ENCODE peak calls at places on chromosome 1, in five cellular contexts. Z is A673, T is heart right ventricle, W is cardiac fibroblast, G is nephron progenitor cell. J is an unnamed sample.

GRCh38 chr1:19903621-19904020 is 19.8 kb downstream of the PLA2G2E start:
- DNase-seq in Z (no peak), T (no peak), W (no peak), G (no peak), J (no peak)

GRCh38 chr1:63004868-63005267 is 220.9 kb downstream of the ATG4C start:
- DNase-seq in Z (peak), T (no peak), W (peak), G (no peak), J (no peak)

GRCh38 chr1:54945393-54945936 is 35.0 kb upstream of the TMEM61 start:
- DNase-seq in Z (no peak), T (no peak), W (no peak), G (no peak), J (no peak)

GRCh38 chr1:34460193-34460592 is 283.5 kb downstream of the C1orf94 start:
- DNase-seq in Z (peak), T (no peak), W (peak), G (peak), J (no peak)

GRCh38 chr1:5877683-5878530 is 114.3 kb downstream of the NPHP4 start:
- DNase-seq in Z (no peak), T (no peak), W (no peak), G (no peak), J (no peak)

GRCh38 chr1:153548722-153549695 is at the start of gene S100A3:
- DNase-seq in Z (peak), T (peak), W (peak), G (no peak), J (no peak)

GRCh38 chr1:50829010-50829958 is 130.8 kb downstream of the FAF1 start:
- DNase-seq in Z (no peak), T (no peak), W (no peak), G (no peak), J (no peak)

GRCh38 chr1:52153898-52154297 is 12.0 kb downstream of the ZFYVE9 start:
- DNase-seq in Z (peak), T (no peak), W (no peak), G (no peak), J (no peak)

GRCh38 chr1:115166531-115167091 is 77.3 kb upstream of the TSPAN2 start:
- DNase-seq in Z (peak), T (no peak), W (peak), G (no peak), J (no peak)

GRCh38 chr1:29172415-29172814 is 9.3 kb downstream of the SRSF4 start:
- DNase-seq in Z (no peak), T (no peak), W (no peak), G (no peak), J (no peak)

DNA sequence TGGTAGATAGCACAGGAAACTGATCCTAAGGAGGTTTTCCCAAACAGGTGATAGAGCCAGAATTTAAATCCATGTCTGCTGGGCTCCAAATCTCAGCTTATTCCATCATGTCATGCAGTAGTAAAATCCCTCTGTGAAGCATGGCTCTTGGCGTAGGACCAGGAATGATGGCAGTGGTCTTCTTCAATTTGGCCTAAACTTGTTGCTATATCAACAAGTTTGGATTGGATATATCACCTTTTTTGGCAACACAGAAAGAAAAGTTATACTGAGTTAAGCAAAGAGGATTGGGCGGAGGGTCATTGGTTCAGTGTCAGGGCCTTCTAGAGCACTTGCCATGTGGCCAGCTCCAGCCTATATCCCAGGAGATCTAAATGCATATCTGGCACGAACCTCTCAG is 52.2 kb downstream of the FGGY start:
- DNase-seq in Z (no peak), T (no peak), W (no peak), G (no peak), J (no peak)
- TF ChIP-seq CTCF in Z (no peak), T (no peak), W (no peak), G (no peak), J (no peak)

GRCh38 chr1:66557157-66557556 is 23.2 kb downstream of the SGIP1 start:
- DNase-seq in Z (no peak), T (no peak), W (no peak), G (no peak), J (no peak)
- TF ChIP-seq CTCF in Z (no peak), T (no peak), W (no peak), G (no peak), J (no peak)

DNA sequence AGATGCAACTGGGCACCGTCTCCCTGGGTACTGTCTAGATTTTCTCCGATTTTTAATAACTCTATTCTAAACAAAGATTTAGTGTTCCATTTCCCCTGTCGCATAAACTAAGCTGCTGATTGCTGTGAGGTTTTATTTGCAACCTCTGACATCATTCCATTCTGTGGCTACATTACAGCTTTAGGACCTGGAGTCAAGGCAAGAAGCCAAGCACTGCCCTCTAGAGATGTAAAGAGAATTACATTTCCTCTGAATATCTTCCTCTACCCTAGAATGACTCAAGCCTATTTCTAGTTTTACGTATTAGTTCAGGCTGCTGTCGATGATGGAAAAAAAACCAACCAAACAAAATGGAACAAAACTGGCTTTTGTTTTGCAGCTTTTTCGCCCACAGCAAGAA is 130.2 kb upstream of the MAP1LC3C start:
- DNase-seq in Z (peak), T (no peak), W (no peak), G (no peak), J (no peak)
- TF ChIP-seq CTCF in Z (peak), T (no peak), W (no peak), G (peak), J (no peak)

GRCh38 chr1:160483505-160484185 is 39.4 kb downstream of the SLAMF6 start:
- DNase-seq in Z (no peak), T (no peak), W (no peak), G (no peak), J (no peak)

GRCh38 chr1:160486453-160486852 is 36.6 kb downstream of the SLAMF6 start:
- DNase-seq in Z (no peak), T (no peak), W (no peak), G (no peak), J (no peak)

GRCh38 chr1:160481979-160482596 is 41.0 kb downstream of the SLAMF6 start:
- DNase-seq in Z (no peak), T (no peak), W (no peak), G (no peak), J (no peak)
- TF ChIP-seq CTCF in Z (no peak), T (no peak), W (no peak), G (no peak), J (no peak)

J was measured in activated B cell treated with CpG ODN at 0.5 μM for 24 hours.